ENCODE peak calls at places on chromosomes 3 and 15, in seven cellular contexts. B, I, J, O, W, F and D are unnamed samples.

GRCh38 chr3:142278451-142278850 is 53.1 kb upstream of the GK5 start:
- DNase-seq in W (no peak), J (no peak), O (peak; percentile 53), B (no peak), F (no peak), I (no peak), D (no peak)

GRCh38 chr15:89680282-89680873 is 1.2 kb upstream of the PLIN1 start:
- DNase-seq in J (peak; percentile 42), O (peak; percentile 67), I (no peak), W (peak; percentile 87), B (peak; percentile 91), F (peak; percentile 55), D (peak; percentile 87)

GRCh38 chr3:78937486-78937885 is 830.3 kb downstream of the ROBO1 start:
- DNase-seq in J (no peak), F (no peak), I (no peak), W (no peak), B (no peak), O (no peak), D (no peak)

GRCh38 chr3:134371542-134372324 is 2.5 kb downstream of the AMOTL2 start:
- DNase-seq in O (peak; percentile 53), W (peak; percentile 39), J (no peak), F (no peak), I (no peak), B (peak; percentile 60), D (no peak)

GRCh38 chr3:143000525-143000924 is 845 bp upstream of the U2SURP start:
- DNase-seq in F (no peak), J (no peak), O (peak; percentile 43), B (no peak), I (peak; percentile 76), W (no peak), D (no peak)

GRCh38 chr3:167736997-167737396 is 1.5 kb downstream of the SERPINI1 start:
- DNase-seq in W (no peak), F (no peak), O (no peak), J (no peak), B (no peak), I (no peak), D (no peak)

GRCh38 chr3:50189274-50189673 is 2.1 kb upstream of the GNAT1 start:
- DNase-seq in J (peak; percentile 69), W (peak; percentile 87), O (peak; percentile 79), I (peak; percentile 60), B (peak; percentile 89), F (peak; percentile 73), D (peak; percentile 76)

GRCh38 chr15:67927501-67928156 is 87.8 kb upstream of the RNU6-1 start:
- DNase-seq in O (peak; percentile 97), F (peak; percentile 51), W (no peak), I (no peak), B (peak; percentile 91), J (peak; percentile 68), D (peak; percentile 85)

GRCh38 chr15:57735406-57735805 is 28.9 kb downstream of the POLR2M start:
- DNase-seq in B (no peak), F (no peak), I (no peak), W (no peak), O (no peak), J (no peak), D (no peak)

GRCh38 chr3:72660270-72661114 is 187.8 kb downstream of the SHQ1 start:
- DNase-seq in B (no peak), J (no peak), O (no peak), F (no peak), W (no peak), I (peak; percentile 35), D (no peak)

GRCh38 chr3:14890470-14890869 is 56.9 kb upstream of the NR2C2 start:
- DNase-seq in J (no peak), W (no peak), B (no peak), F (no peak), O (no peak), I (no peak), D (no peak)

GRCh38 chr3:139689122-139689521 is 11.3 kb upstream of the NMNAT3 start:
- DNase-seq in B (no peak), F (no peak), I (no peak), W (no peak), O (no peak), J (no peak), D (no peak)

GRCh38 chr15:101314726-101315125 is 19.7 kb upstream of the SNRPA1 start:
- DNase-seq in O (no peak), B (no peak), I (no peak), F (no peak), W (peak; percentile 38), J (no peak), D (no peak)

GRCh38 chr3:20837676-20838302 is 651.8 kb upstream of the SGO1 start:
- DNase-seq in W (no peak), F (no peak), B (no peak), O (no peak), I (no peak), J (no peak), D (no peak)

GRCh38 chr3:37435572-37435971 is 261.2 kb upstream of the LRRFIP2 start:
- DNase-seq in F (no peak), W (no peak), B (no peak), O (no peak), I (no peak), J (no peak), D (no peak)

GRCh38 chr3:157438371-157438735 is 1.7 kb downstream of the PTX3 start:
- DNase-seq in I (no peak), J (no peak), W (no peak), B (no peak), O (no peak), F (no peak), D (no peak)

GRCh38 chr3:13316603-13317002 is 103.5 kb downstream of the NUP210 start:
- DNase-seq in I (no peak), O (no peak), B (no peak), J (no peak), W (no peak), F (no peak), D (no peak)

GRCh38 chr3:188288153-188288552 is 134.2 kb downstream of the LPP start:
- DNase-seq in O (no peak), J (no peak), I (no peak), F (no peak), B (no peak), W (no peak), D (no peak)

GRCh38 chr3:83457516-83457915 is 1501.3 kb upstream of the CADM2 start:
- DNase-seq in W (no peak), J (no peak), F (no peak), I (no peak), B (no peak), O (no peak), D (no peak)

GRCh38 chr3:29410200-29410599 is 129.3 kb downstream of the RBMS3 start:
- DNase-seq in B (no peak), I (peak; percentile 4), J (no peak), W (no peak), O (no peak), F (no peak), D (no peak)

GRCh38 chr3:29410660-29411405 is 130.0 kb downstream of the RBMS3 start:
- DNase-seq in W (no peak), J (no peak), O (no peak), I (no peak), F (no peak), B (no peak), D (no peak)

GRCh38 chr3:29412117-29412516 is 131.2 kb downstream of the RBMS3 start:
- DNase-seq in W (no peak), I (no peak), O (peak; percentile 45), F (no peak), J (no peak), B (no peak), D (no peak)

GRCh38 chr3:29408676-29409075 is 127.8 kb downstream of the RBMS3 start:
- DNase-seq in F (no peak), J (no peak), W (no peak), I (peak; percentile 14), B (no peak), O (no peak), D (no peak)

DNA sequence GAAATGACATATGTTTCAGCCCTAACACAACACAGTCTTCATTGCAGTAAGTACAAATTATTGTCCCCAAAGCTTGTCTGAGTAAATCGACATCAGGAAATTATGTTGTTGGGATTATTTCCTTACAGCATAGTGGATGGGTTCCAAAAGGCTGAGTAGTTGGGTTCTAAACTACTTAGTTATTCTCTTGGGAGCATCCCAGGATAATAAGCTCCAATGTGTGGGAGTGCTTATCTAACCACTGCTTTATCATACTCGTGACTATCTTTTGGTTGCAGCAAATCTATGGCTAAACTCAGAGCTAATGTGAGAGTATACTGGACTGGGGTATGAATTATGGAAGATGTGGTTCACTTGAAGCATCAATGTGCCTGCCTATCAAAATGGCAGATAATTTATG is 128.5 kb downstream of the RBMS3 start:
- DNase-seq in O (peak; percentile 75), F (no peak), J (no peak), I (no peak), W (no peak), B (no peak), D (no peak)
- H3K4me1 ChIP-seq in O (peaks cover 4% of the 10 kb centered on the region), F (no peaks in the 10 kb centered on the region), J (peaks cover 90% of the 10 kb centered on the region), I (peaks cover 3% of the 10 kb centered on the region), W (no peaks in the 10 kb centered on the region), B (peaks cover 70% of the 10 kb centered on the region), D (no peaks in the 10 kb centered on the region)

GRCh38 chr3:191688756-191689433 is 227.9 kb downstream of the PYDC2 start:
- DNase-seq in W (no peak), F (no peak), J (no peak), O (no peak), I (no peak), B (no peak), D (no peak)
- H3K27ac ChIP-seq in W (no peak overlapping the region), F (no peak overlapping the region), J (no peak overlapping the region), O (no peak overlapping the region), I (no peak overlapping the region), B (no peak overlapping the region), D (no peak overlapping the region)

GRCh38 chr15:91117375-91117774 is 17.3 kb downstream of the SV2B start:
- DNase-seq in O (no peak), W (no peak), J (no peak), I (no peak), B (no peak), F (no peak), D (no peak)
- TF ChIP-seq CTCF in O (no peak), W (no peak), J (no peak), I (no peak), B (no peak), F (no peak), D (no peak)

GRCh38 chr15:60531811-60532210 is 52.9 kb upstream of the ICE2 start:
- DNase-seq in J (no peak), F (no peak), I (no peak), W (no peak), O (no peak), B (no peak), D (no peak)

GRCh38 chr15:60530168-60530567 is 51.2 kb upstream of the ICE2 start:
- DNase-seq in I (no peak), J (no peak), W (no peak), O (no peak), F (no peak), B (no peak), D (no peak)

GRCh38 chr15:60528530-60528929 is 49.6 kb upstream of the ICE2 start:
- DNase-seq in F (peak; percentile 21), B (no peak), J (no peak), W (no peak), I (peak; percentile 42), O (peak; percentile 61), D (no peak)

GRCh38 chr15:60530653-60531052 is 51.7 kb upstream of the ICE2 start:
- DNase-seq in F (no peak), I (no peak), O (no peak), J (no peak), W (no peak), B (no peak), D (no peak)

DNA sequence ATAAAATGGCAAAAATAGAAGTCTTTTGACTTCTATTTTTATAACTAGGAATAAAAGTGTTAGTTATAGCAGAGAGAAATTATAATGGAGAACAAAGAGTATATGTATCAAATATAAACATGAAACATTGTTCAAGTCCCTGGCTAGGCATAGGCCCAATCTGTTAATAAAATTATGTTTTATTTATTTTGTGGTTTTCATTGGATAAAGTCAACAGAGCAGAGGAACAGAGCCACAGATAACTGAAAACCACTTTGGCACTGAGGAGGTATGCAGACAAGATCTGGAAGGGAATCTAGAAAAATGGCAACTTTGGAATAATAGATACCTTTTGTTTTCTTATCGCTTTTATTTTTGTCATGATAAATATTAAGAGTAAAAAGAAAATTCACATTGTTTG is 50.4 kb upstream of the ICE2 start:
- DNase-seq in O (no peak), W (no peak), F (no peak), I (no peak), J (no peak), B (no peak), D (no peak)
- H3K4me1 ChIP-seq in O (peaks cover 2% of the 10 kb centered on the region), W (peaks cover 5% of the 10 kb centered on the region), F (no peaks in the 10 kb centered on the region), I (peaks cover 3% of the 10 kb centered on the region), J (peaks cover 43% of the 10 kb centered on the region), B (peaks cover 13% of the 10 kb centered on the region), D (peaks cover 15% of the 10 kb centered on the region)